ENCODE peak calls at places on chromosomes 3 and 15, in six cellular contexts. N is fibroblast of mammary gland; Q is central memory CD4-positive, alpha-beta T cell; O is COLO829; R is EH; L is GM10248. P is an unnamed sample.

GRCh38 chr3:59559721-59560514 is 510.1 kb upstream of the CFAP20DC start:
- DNase-seq in N (peak), Q (no peak), O (peak), R (peak), L (no peak), P (no peak)

GRCh38 chr15:70240082-70240481 is 142.4 kb upstream of the TLE3 start:
- DNase-seq in N (no peak), Q (no peak), O (no peak), R (no peak), L (peak), P (no peak)

GRCh38 chr3:133948131-133948810 is 52.6 kb upstream of the RAB6B start:
- DNase-seq in N (peak), Q (no peak), O (no peak), R (no peak), L (no peak), P (no peak)

GRCh38 chr3:54882114-54882833 is 45.6 kb downstream of the LRTM1 start:
- DNase-seq in N (peak), Q (no peak), O (no peak), R (peak), L (no peak), P (no peak)

GRCh38 chr3:148554367-148554766 is 143.3 kb upstream of the AGTR1 start:
- DNase-seq in N (no peak), Q (no peak), O (no peak), R (no peak), L (no peak), P (no peak)

GRCh38 chr3:158731938-158732855 is at the start of gene RARRES1:
- DNase-seq in N (peak), Q (no peak), O (no peak), R (peak), L (peak), P (peak)

GRCh38 chr3:36244728-36245127 is 135.6 kb upstream of the STAC start:
- DNase-seq in N (peak), Q (no peak), O (no peak), R (peak), L (no peak), P (no peak)

GRCh38 chr3:123688241-123688747 is 103.4 kb upstream of the HACD2 start:
- DNase-seq in N (peak), Q (no peak), O (peak), R (peak), L (no peak), P (no peak)

GRCh38 chr3:149352556-149352955 is 19.1 kb upstream of the TM4SF18 start:
- DNase-seq in N (peak), Q (no peak), O (peak), R (peak), L (peak), P (peak)

GRCh38 chr3:125375950-125376679 is 990 bp upstream of the ZNF148 start:
- DNase-seq in N (peak), Q (no peak), O (no peak), R (peak), L (no peak), P (no peak)

GRCh38 chr15:57747206-57747605 is 40.7 kb downstream of the POLR2M start:
- DNase-seq in N (peak), Q (peak), O (no peak), R (peak), L (peak), P (peak)